ENCODE peak calls at places on chromosomes 6 and 20, in seven cellular contexts. One of them, this sample, is unnamed.

GRCh38 chr6:118284736-118285360 is 263.2 kb upstream of the PLN start:
- DNase-seq in psoas muscle: no peak
- DNase-seq in bronchial epithelial cell: no peak
- DNase-seq in nephron progenitor cell: no peak
- DNase-seq in body of pancreas: no peak
- DNase-seq in endodermal cell: no peak
- DNase-seq in K562: no peak
- DNase-seq in this sample: no peak

GRCh38 chr6:145633981-145634627 is 101.2 kb downstream of the EPM2A start:
- DNase-seq in psoas muscle: peak
- DNase-seq in bronchial epithelial cell: peak
- DNase-seq in nephron progenitor cell: peak
- DNase-seq in body of pancreas: peak
- DNase-seq in endodermal cell: peak
- DNase-seq in K562: peak
- DNase-seq in this sample: peak

GRCh38 chr6:112846711-112847110 is 499.6 kb downstream of the RFPL4B start:
- DNase-seq in psoas muscle: no peak
- DNase-seq in bronchial epithelial cell: no peak
- DNase-seq in nephron progenitor cell: no peak
- DNase-seq in body of pancreas: no peak
- DNase-seq in endodermal cell: no peak
- DNase-seq in K562: no peak
- DNase-seq in this sample: no peak

GRCh38 chr6:23213651-23214050 is 644.3 kb downstream of the HDGFL1 start:
- DNase-seq in psoas muscle: no peak
- DNase-seq in bronchial epithelial cell: peak
- DNase-seq in nephron progenitor cell: no peak
- DNase-seq in body of pancreas: no peak
- DNase-seq in endodermal cell: no peak
- DNase-seq in K562: no peak
- DNase-seq in this sample: no peak

GRCh38 chr6:36377594-36377993 is 9.9 kb downstream of the ETV7 start:
- DNase-seq in psoas muscle: no peak
- DNase-seq in bronchial epithelial cell: no peak
- DNase-seq in nephron progenitor cell: no peak
- DNase-seq in body of pancreas: no peak
- DNase-seq in endodermal cell: no peak
- DNase-seq in K562: no peak
- DNase-seq in this sample: no peak

GRCh38 chr6:25250878-25251277 is 28.3 kb upstream of the CARMIL1 start:
- DNase-seq in psoas muscle: no peak
- DNase-seq in bronchial epithelial cell: peak
- DNase-seq in nephron progenitor cell: no peak
- DNase-seq in body of pancreas: no peak
- DNase-seq in endodermal cell: no peak
- DNase-seq in K562: no peak
- DNase-seq in this sample: no peak

GRCh38 chr6:109891924-109892323 is 86.2 kb upstream of the GPR6 start:
- DNase-seq in psoas muscle: no peak
- DNase-seq in bronchial epithelial cell: no peak
- DNase-seq in nephron progenitor cell: no peak
- DNase-seq in body of pancreas: no peak
- DNase-seq in endodermal cell: no peak
- DNase-seq in K562: no peak
- DNase-seq in this sample: no peak

GRCh38 chr6:63424636-63425035 is 104.9 kb upstream of the LGSN start:
- DNase-seq in psoas muscle: no peak
- DNase-seq in bronchial epithelial cell: no peak
- DNase-seq in nephron progenitor cell: no peak
- DNase-seq in body of pancreas: no peak
- DNase-seq in endodermal cell: no peak
- DNase-seq in K562: no peak
- DNase-seq in this sample: no peak

GRCh38 chr6:116376149-116376548 is 5.4 kb downstream of the DSE start:
- DNase-seq in psoas muscle: no peak
- DNase-seq in bronchial epithelial cell: peak
- DNase-seq in nephron progenitor cell: no peak
- DNase-seq in body of pancreas: no peak
- DNase-seq in endodermal cell: no peak
- DNase-seq in K562: no peak
- DNase-seq in this sample: no peak

GRCh38 chr6:130693944-130694343 is 133.3 kb upstream of the SMLR1 start:
- DNase-seq in psoas muscle: no peak
- DNase-seq in bronchial epithelial cell: no peak
- DNase-seq in nephron progenitor cell: no peak
- DNase-seq in body of pancreas: no peak
- DNase-seq in endodermal cell: no peak
- DNase-seq in K562: no peak
- DNase-seq in this sample: no peak

GRCh38 chr6:19298422-19298821 is 538.7 kb upstream of the ID4 start:
- DNase-seq in psoas muscle: no peak
- DNase-seq in bronchial epithelial cell: no peak
- DNase-seq in nephron progenitor cell: no peak
- DNase-seq in body of pancreas: no peak
- DNase-seq in endodermal cell: no peak
- DNase-seq in K562: no peak
- DNase-seq in this sample: no peak

GRCh38 chr6:2733736-2734480 is 16.8 kb downstream of the MYLK4 start:
- DNase-seq in psoas muscle: peak
- DNase-seq in bronchial epithelial cell: no peak
- DNase-seq in nephron progenitor cell: no peak
- DNase-seq in body of pancreas: no peak
- DNase-seq in endodermal cell: peak
- DNase-seq in K562: no peak
- DNase-seq in this sample: no peak

GRCh38 chr6:138588805-138589434 is 89.6 kb upstream of the NHSL1 start:
- DNase-seq in psoas muscle: no peak
- DNase-seq in bronchial epithelial cell: peak
- DNase-seq in nephron progenitor cell: peak
- DNase-seq in body of pancreas: peak
- DNase-seq in endodermal cell: peak
- DNase-seq in K562: peak
- DNase-seq in this sample: peak

GRCh38 chr20:36647194-36648121 is 1.5 kb upstream of the SLA2 start:
- DNase-seq in psoas muscle: no peak
- DNase-seq in bronchial epithelial cell: no peak
- DNase-seq in nephron progenitor cell: no peak
- DNase-seq in body of pancreas: no peak
- DNase-seq in endodermal cell: no peak
- DNase-seq in K562: no peak
- DNase-seq in this sample: no peak

GRCh38 chr6:138307352-138307751 is 70.4 kb upstream of the SMIM28 start:
- DNase-seq in psoas muscle: no peak
- DNase-seq in bronchial epithelial cell: peak
- DNase-seq in nephron progenitor cell: no peak
- DNase-seq in body of pancreas: no peak
- DNase-seq in endodermal cell: no peak
- DNase-seq in K562: no peak
- DNase-seq in this sample: no peak

GRCh38 chr20:2364014-2364413 is 16.7 kb upstream of the TGM6 start:
- DNase-seq in psoas muscle: no peak
- DNase-seq in bronchial epithelial cell: peak
- DNase-seq in nephron progenitor cell: no peak
- DNase-seq in body of pancreas: no peak
- DNase-seq in endodermal cell: no peak
- DNase-seq in K562: no peak
- DNase-seq in this sample: no peak

GRCh38 chr6:52407467-52407866 is 12.7 kb upstream of the EFHC1 start:
- DNase-seq in psoas muscle: no peak
- DNase-seq in bronchial epithelial cell: peak
- DNase-seq in nephron progenitor cell: peak
- DNase-seq in body of pancreas: peak
- DNase-seq in endodermal cell: no peak
- DNase-seq in K562: peak
- DNase-seq in this sample: peak

GRCh38 chr6:27553123-27553904 is 80.4 kb upstream of the ZNF184 start:
- DNase-seq in psoas muscle: no peak
- DNase-seq in bronchial epithelial cell: peak
- DNase-seq in nephron progenitor cell: peak
- DNase-seq in body of pancreas: no peak
- DNase-seq in endodermal cell: peak
- DNase-seq in K562: peak
- DNase-seq in this sample: peak

GRCh38 chr6:118876201-118876600 is 17.8 kb upstream of the ASF1A start:
- DNase-seq in psoas muscle: no peak
- DNase-seq in bronchial epithelial cell: peak
- DNase-seq in nephron progenitor cell: no peak
- DNase-seq in body of pancreas: no peak
- DNase-seq in endodermal cell: no peak
- DNase-seq in K562: no peak
- DNase-seq in this sample: no peak

GRCh38 chr20:54049156-54049555 is 21.2 kb downstream of the BCAS1 start:
- DNase-seq in psoas muscle: no peak
- DNase-seq in bronchial epithelial cell: no peak
- DNase-seq in nephron progenitor cell: no peak
- DNase-seq in body of pancreas: no peak
- DNase-seq in endodermal cell: no peak
- DNase-seq in K562: no peak
- DNase-seq in this sample: no peak

GRCh38 chr20:61453219-61453618 is 201.2 kb downstream of the CDH4 start:
- DNase-seq in psoas muscle: no peak
- DNase-seq in bronchial epithelial cell: no peak
- DNase-seq in nephron progenitor cell: no peak
- DNase-seq in body of pancreas: no peak
- DNase-seq in endodermal cell: peak
- DNase-seq in K562: no peak
- DNase-seq in this sample: no peak

GRCh38 chr20:46118481-46119020 is 437 bp downstream of the CD40 start:
- DNase-seq in psoas muscle: peak
- DNase-seq in bronchial epithelial cell: no peak
- DNase-seq in nephron progenitor cell: peak
- DNase-seq in body of pancreas: peak
- DNase-seq in endodermal cell: peak
- DNase-seq in K562: no peak
- DNase-seq in this sample: peak
- TF ChIP-seq CTCF in psoas muscle: no peak
- TF ChIP-seq CTCF in bronchial epithelial cell: no peak
- TF ChIP-seq CTCF in nephron progenitor cell: no peak
- TF ChIP-seq CTCF in body of pancreas: no peak
- TF ChIP-seq CTCF in endodermal cell: peak
- TF ChIP-seq CTCF in K562: no peak
- TF ChIP-seq CTCF in this sample: no peak

GRCh38 chr20:44541957-44542356 is 20.1 kb upstream of the SERINC3 start:
- DNase-seq in psoas muscle: no peak
- DNase-seq in bronchial epithelial cell: no peak
- DNase-seq in nephron progenitor cell: no peak
- DNase-seq in body of pancreas: no peak
- DNase-seq in endodermal cell: no peak
- DNase-seq in K562: no peak
- DNase-seq in this sample: no peak

GRCh38 chr20:44533928-44534327 is 12.1 kb upstream of the SERINC3 start:
- DNase-seq in psoas muscle: no peak
- DNase-seq in bronchial epithelial cell: no peak
- DNase-seq in nephron progenitor cell: no peak
- DNase-seq in body of pancreas: no peak
- DNase-seq in endodermal cell: no peak
- DNase-seq in K562: peak
- DNase-seq in this sample: no peak

GRCh38 chr20:44540834-44541233 is 19.0 kb upstream of the SERINC3 start:
- DNase-seq in psoas muscle: no peak
- DNase-seq in bronchial epithelial cell: peak
- DNase-seq in nephron progenitor cell: no peak
- DNase-seq in body of pancreas: no peak
- DNase-seq in endodermal cell: no peak
- DNase-seq in K562: no peak
- DNase-seq in this sample: no peak

GRCh38 chr20:44536139-44536538 is 14.3 kb upstream of the SERINC3 start:
- DNase-seq in psoas muscle: no peak
- DNase-seq in bronchial epithelial cell: no peak
- DNase-seq in nephron progenitor cell: no peak
- DNase-seq in body of pancreas: no peak
- DNase-seq in endodermal cell: no peak
- DNase-seq in K562: no peak
- DNase-seq in this sample: no peak

GRCh38 chr20:44537993-44538392 is 16.1 kb upstream of the SERINC3 start:
- DNase-seq in psoas muscle: no peak
- DNase-seq in bronchial epithelial cell: no peak
- DNase-seq in nephron progenitor cell: no peak
- DNase-seq in body of pancreas: no peak
- DNase-seq in endodermal cell: peak
- DNase-seq in K562: no peak
- DNase-seq in this sample: no peak
- TF ChIP-seq CTCF in psoas muscle: peak
- TF ChIP-seq CTCF in bronchial epithelial cell: no peak
- TF ChIP-seq CTCF in nephron progenitor cell: no peak
- TF ChIP-seq CTCF in body of pancreas: no peak
- TF ChIP-seq CTCF in endodermal cell: peak
- TF ChIP-seq CTCF in K562: no peak
- TF ChIP-seq CTCF in this sample: no peak

GRCh38 chr20:4230185-4230584 is 214.8 kb upstream of the RNF24 start:
- DNase-seq in psoas muscle: no peak
- DNase-seq in bronchial epithelial cell: no peak
- DNase-seq in nephron progenitor cell: no peak
- DNase-seq in body of pancreas: no peak
- DNase-seq in endodermal cell: no peak
- DNase-seq in K562: no peak
- DNase-seq in this sample: no peak

GRCh38 chr20:4229415-4229814 is 214.1 kb upstream of the RNF24 start:
- DNase-seq in psoas muscle: no peak
- DNase-seq in bronchial epithelial cell: no peak
- DNase-seq in nephron progenitor cell: no peak
- DNase-seq in body of pancreas: no peak
- DNase-seq in endodermal cell: no peak
- DNase-seq in K562: no peak
- DNase-seq in this sample: no peak

GRCh38 chr20:4225778-4226177 is 210.4 kb upstream of the RNF24 start:
- DNase-seq in psoas muscle: no peak
- DNase-seq in bronchial epithelial cell: peak
- DNase-seq in nephron progenitor cell: no peak
- DNase-seq in body of pancreas: no peak
- DNase-seq in endodermal cell: no peak
- DNase-seq in K562: no peak
- DNase-seq in this sample: no peak

GRCh38 chr20:4226330-4227084 is 211.1 kb upstream of the RNF24 start:
- DNase-seq in psoas muscle: no peak
- DNase-seq in bronchial epithelial cell: no peak
- DNase-seq in nephron progenitor cell: no peak
- DNase-seq in body of pancreas: no peak
- DNase-seq in endodermal cell: no peak
- DNase-seq in K562: no peak
- DNase-seq in this sample: no peak

GRCh38 chr20:4227085-4227821 is 211.9 kb upstream of the RNF24 start:
- DNase-seq in psoas muscle: no peak
- DNase-seq in bronchial epithelial cell: peak
- DNase-seq in nephron progenitor cell: no peak
- DNase-seq in body of pancreas: no peak
- DNase-seq in endodermal cell: peak
- DNase-seq in K562: peak
- DNase-seq in this sample: no peak
- TF ChIP-seq CTCF in psoas muscle: no peak
- TF ChIP-seq CTCF in bronchial epithelial cell: peak
- TF ChIP-seq CTCF in nephron progenitor cell: peak
- TF ChIP-seq CTCF in body of pancreas: peak
- TF ChIP-seq CTCF in endodermal cell: peak
- TF ChIP-seq CTCF in K562: peak
- TF ChIP-seq CTCF in this sample: no peak

GRCh38 chr6:132961610-132962009 is 147.2 kb downstream of the RPS12 start:
- DNase-seq in psoas muscle: no peak
- DNase-seq in bronchial epithelial cell: no peak
- DNase-seq in nephron progenitor cell: no peak
- DNase-seq in body of pancreas: no peak
- DNase-seq in endodermal cell: peak
- DNase-seq in K562: peak
- DNase-seq in this sample: no peak
- TF ChIP-seq CTCF in psoas muscle: peak
- TF ChIP-seq CTCF in bronchial epithelial cell: peak
- TF ChIP-seq CTCF in nephron progenitor cell: no peak
- TF ChIP-seq CTCF in body of pancreas: no peak
- TF ChIP-seq CTCF in endodermal cell: peak
- TF ChIP-seq CTCF in K562: peak
- TF ChIP-seq CTCF in this sample: peak

GRCh38 chr6:69729870-69730449 is 66.8 kb downstream of the LMBRD1 start:
- DNase-seq in psoas muscle: no peak
- DNase-seq in bronchial epithelial cell: peak
- DNase-seq in nephron progenitor cell: no peak
- DNase-seq in body of pancreas: no peak
- DNase-seq in endodermal cell: no peak
- DNase-seq in K562: no peak
- DNase-seq in this sample: no peak
- TF ChIP-seq CTCF in psoas muscle: peak
- TF ChIP-seq CTCF in bronchial epithelial cell: peak
- TF ChIP-seq CTCF in nephron progenitor cell: peak
- TF ChIP-seq CTCF in body of pancreas: peak
- TF ChIP-seq CTCF in endodermal cell: peak
- TF ChIP-seq CTCF in K562: no peak
- TF ChIP-seq CTCF in this sample: peak

This sample was measured in endothelial cell.